ENCODE peak calls at places on chromosomes 11 and 22, in five cellular contexts. One of them, this sample, is unnamed.

GRCh38 chr11:115580927-115581680 is 76.9 kb upstream of the CADM1 start:
- DNase-seq in GM23338: no peak
- DNase-seq in prostate gland: no peak
- DNase-seq in CD8-positive, alpha-beta memory T cell: no peak
- DNase-seq in uterus: no peak
- DNase-seq in this sample: no peak

GRCh38 chr11:109696191-109696897 is 274.4 kb downstream of the C11orf87 start:
- DNase-seq in GM23338: no peak
- DNase-seq in prostate gland: no peak
- DNase-seq in CD8-positive, alpha-beta memory T cell: no peak
- DNase-seq in uterus: no peak
- DNase-seq in this sample: no peak

GRCh38 chr11:7609015-7609414 is 64.3 kb downstream of the CYB5R2 start:
- DNase-seq in GM23338: no peak
- DNase-seq in prostate gland: no peak
- DNase-seq in CD8-positive, alpha-beta memory T cell: no peak
- DNase-seq in uterus: no peak
- DNase-seq in this sample: no peak

GRCh38 chr22:50301581-50301991 is 5.9 kb downstream of the PLXNB2 start:
- DNase-seq in GM23338: no peak
- DNase-seq in prostate gland: no peak
- DNase-seq in CD8-positive, alpha-beta memory T cell: no peak
- DNase-seq in uterus: no peak
- DNase-seq in this sample: peak; percentile 4

GRCh38 chr22:20980938-20981722 is 967 bp upstream of the LZTR1 start:
- DNase-seq in GM23338: no peak
- DNase-seq in prostate gland: no peak
- DNase-seq in CD8-positive, alpha-beta memory T cell: no peak
- DNase-seq in uterus: no peak
- DNase-seq in this sample: no peak

GRCh38 chr11:86211619-86212018 is 32.9 kb upstream of the EED start:
- DNase-seq in GM23338: no peak
- DNase-seq in prostate gland: no peak
- DNase-seq in CD8-positive, alpha-beta memory T cell: no peak
- DNase-seq in uterus: no peak
- DNase-seq in this sample: no peak

GRCh38 chr11:108223449-108224149 is 732 bp downstream of the ATM start:
- DNase-seq in GM23338: no peak
- DNase-seq in prostate gland: no peak
- DNase-seq in CD8-positive, alpha-beta memory T cell: no peak
- DNase-seq in uterus: no peak
- DNase-seq in this sample: peak; percentile 79

GRCh38 chr11:111941963-111942362 is 4.8 kb downstream of the DIXDC1 start:
- DNase-seq in GM23338: no peak
- DNase-seq in prostate gland: no peak
- DNase-seq in CD8-positive, alpha-beta memory T cell: no peak
- DNase-seq in uterus: no peak
- DNase-seq in this sample: no peak

GRCh38 chr11:2207773-2208621 is 36.4 kb upstream of the TH start:
- DNase-seq in GM23338: no peak
- DNase-seq in prostate gland: no peak
- DNase-seq in CD8-positive, alpha-beta memory T cell: no peak
- DNase-seq in uterus: peak; percentile 7
- DNase-seq in this sample: no peak

GRCh38 chr22:29631725-29632124 is 28.3 kb downstream of the NF2 start:
- DNase-seq in GM23338: no peak
- DNase-seq in prostate gland: no peak
- DNase-seq in CD8-positive, alpha-beta memory T cell: no peak
- DNase-seq in uterus: no peak
- DNase-seq in this sample: no peak

GRCh38 chr22:19713650-19714319 is 518 bp upstream of the SEPTIN5 start:
- DNase-seq in GM23338: peak; percentile 60
- DNase-seq in prostate gland: no peak
- DNase-seq in CD8-positive, alpha-beta memory T cell: no peak
- DNase-seq in uterus: no peak
- DNase-seq in this sample: no peak

GRCh38 chr22:30513462-30513861 is 8.0 kb upstream of the SEC14L4 start:
- DNase-seq in GM23338: no peak
- DNase-seq in prostate gland: no peak
- DNase-seq in CD8-positive, alpha-beta memory T cell: no peak
- DNase-seq in uterus: no peak
- DNase-seq in this sample: no peak

GRCh38 chr22:45317551-45318167 is 7.9 kb downstream of the FAM118A start:
- DNase-seq in GM23338: peak; percentile 68
- DNase-seq in prostate gland: peak; percentile 87
- DNase-seq in CD8-positive, alpha-beta memory T cell: no peak
- DNase-seq in uterus: peak; percentile 47
- DNase-seq in this sample: peak; percentile 27

GRCh38 chr22:49433717-49434611 is 393.7 kb downstream of the BRD1 start:
- DNase-seq in GM23338: no peak
- DNase-seq in prostate gland: no peak
- DNase-seq in CD8-positive, alpha-beta memory T cell: no peak
- DNase-seq in uterus: no peak
- DNase-seq in this sample: no peak

GRCh38 chr22:46829140-46829891 is 66.9 kb downstream of the TBC1D22A start:
- DNase-seq in GM23338: no peak
- DNase-seq in prostate gland: no peak
- DNase-seq in CD8-positive, alpha-beta memory T cell: no peak
- DNase-seq in uterus: no peak
- DNase-seq in this sample: no peak

GRCh38 chr11:69526453-69526810 is 45.0 kb downstream of the LINC01488 start:
- DNase-seq in GM23338: no peak
- DNase-seq in prostate gland: no peak
- DNase-seq in CD8-positive, alpha-beta memory T cell: no peak
- DNase-seq in uterus: no peak
- DNase-seq in this sample: no peak

GRCh38 chr11:699753-700152 is 4.1 kb downstream of the TMEM80 start:
- DNase-seq in GM23338: no peak
- DNase-seq in prostate gland: no peak
- DNase-seq in CD8-positive, alpha-beta memory T cell: no peak
- DNase-seq in uterus: no peak
- DNase-seq in this sample: no peak

GRCh38 chr11:124916370-124916710 is 2.7 kb upstream of the HEPN1 start:
- DNase-seq in GM23338: no peak
- DNase-seq in prostate gland: no peak
- DNase-seq in CD8-positive, alpha-beta memory T cell: no peak
- DNase-seq in uterus: no peak
- DNase-seq in this sample: no peak

GRCh38 chr22:45224331-45224730 is 16.4 kb downstream of the KIAA0930 start:
- DNase-seq in GM23338: no peak
- DNase-seq in prostate gland: no peak
- DNase-seq in CD8-positive, alpha-beta memory T cell: no peak
- DNase-seq in uterus: no peak
- DNase-seq in this sample: no peak

GRCh38 chr11:126637800-126638175 is 282.3 kb downstream of the ST3GAL4 start:
- DNase-seq in GM23338: no peak
- DNase-seq in prostate gland: no peak
- DNase-seq in CD8-positive, alpha-beta memory T cell: no peak
- DNase-seq in uterus: no peak
- DNase-seq in this sample: no peak

GRCh38 chr11:115153135-115153534 is 351.1 kb downstream of the CADM1 start:
- DNase-seq in GM23338: no peak
- DNase-seq in prostate gland: no peak
- DNase-seq in CD8-positive, alpha-beta memory T cell: no peak
- DNase-seq in uterus: no peak
- DNase-seq in this sample: no peak

GRCh38 chr11:88103337-88104206 is 71.7 kb downstream of the RAB38 start:
- DNase-seq in GM23338: peak; percentile 97
- DNase-seq in prostate gland: no peak
- DNase-seq in CD8-positive, alpha-beta memory T cell: peak; percentile 1
- DNase-seq in uterus: no peak
- DNase-seq in this sample: peak; percentile 27

GRCh38 chr11:34644669-34645406 is 23.9 kb downstream of the EHF start:
- DNase-seq in GM23338: no peak
- DNase-seq in prostate gland: no peak
- DNase-seq in CD8-positive, alpha-beta memory T cell: no peak
- DNase-seq in uterus: no peak
- DNase-seq in this sample: no peak

GRCh38 chr11:126029805-126030204 is 32.9 kb downstream of the CDON start:
- DNase-seq in GM23338: no peak
- DNase-seq in prostate gland: no peak
- DNase-seq in CD8-positive, alpha-beta memory T cell: no peak
- DNase-seq in uterus: no peak
- DNase-seq in this sample: no peak

GRCh38 chr11:120121336-120121735 is 16.6 kb downstream of the TRIM29 start:
- DNase-seq in GM23338: no peak
- DNase-seq in prostate gland: no peak
- DNase-seq in CD8-positive, alpha-beta memory T cell: no peak
- DNase-seq in uterus: no peak
- DNase-seq in this sample: no peak

GRCh38 chr11:85170184-85170583 is 457.0 kb downstream of the DLG2 start:
- DNase-seq in GM23338: peak; percentile 17
- DNase-seq in prostate gland: no peak
- DNase-seq in CD8-positive, alpha-beta memory T cell: no peak
- DNase-seq in uterus: no peak
- DNase-seq in this sample: no peak

GRCh38 chr22:49934144-49934890 is 15.9 kb downstream of the CRELD2 start:
- DNase-seq in GM23338: no peak
- DNase-seq in prostate gland: peak; percentile 71
- DNase-seq in CD8-positive, alpha-beta memory T cell: peak; percentile 41
- DNase-seq in uterus: peak; percentile 53
- DNase-seq in this sample: no peak

GRCh38 chr22:38317237-38317994 is at the start of gene CSNK1E:
- DNase-seq in GM23338: peak; percentile 83
- DNase-seq in prostate gland: peak; percentile 76
- DNase-seq in CD8-positive, alpha-beta memory T cell: peak; percentile 69
- DNase-seq in uterus: peak; percentile 85
- DNase-seq in this sample: peak; percentile 85

GRCh38 chr11:69880041-69880802 is 61.0 kb upstream of the FGF3 start:
- DNase-seq in GM23338: no peak
- DNase-seq in prostate gland: no peak
- DNase-seq in CD8-positive, alpha-beta memory T cell: no peak
- DNase-seq in uterus: no peak
- DNase-seq in this sample: no peak

GRCh38 chr11:34599406-34599901 is 21.4 kb upstream of the EHF start:
- DNase-seq in GM23338: no peak
- DNase-seq in prostate gland: no peak
- DNase-seq in CD8-positive, alpha-beta memory T cell: no peak
- DNase-seq in uterus: no peak
- DNase-seq in this sample: no peak

GRCh38 chr11:94876645-94877445 is 96.5 kb downstream of the CWC15 start:
- DNase-seq in GM23338: no peak
- DNase-seq in prostate gland: peak; percentile 48
- DNase-seq in CD8-positive, alpha-beta memory T cell: no peak
- DNase-seq in uterus: peak; percentile 86
- DNase-seq in this sample: no peak

GRCh38 chr11:118163494-118163893 is 10.9 kb upstream of the SCN4B start:
- DNase-seq in GM23338: no peak
- DNase-seq in prostate gland: no peak
- DNase-seq in CD8-positive, alpha-beta memory T cell: no peak
- DNase-seq in uterus: no peak
- DNase-seq in this sample: no peak
- H3K27me3 ChIP-seq in GM23338: peaks cover 32% of the 10 kb centered on the region
- H3K27me3 ChIP-seq in prostate gland: no peaks in the 10 kb centered on the region
- H3K27me3 ChIP-seq in CD8-positive, alpha-beta memory T cell: peaks cover 16% of the 10 kb centered on the region
- H3K27me3 ChIP-seq in uterus: no peaks in the 10 kb centered on the region
- H3K27me3 ChIP-seq in this sample: no peaks in the 10 kb centered on the region

GRCh38 chr11:61697093-61697492 is 16.9 kb downstream of the DAGLA start:
- DNase-seq in GM23338: no peak
- DNase-seq in prostate gland: peak; percentile 32
- DNase-seq in CD8-positive, alpha-beta memory T cell: no peak
- DNase-seq in uterus: no peak
- DNase-seq in this sample: no peak

GRCh38 chr11:61694971-61695706 is 14.9 kb downstream of the DAGLA start:
- DNase-seq in GM23338: peak; percentile 75
- DNase-seq in prostate gland: peak; percentile 88
- DNase-seq in CD8-positive, alpha-beta memory T cell: no peak
- DNase-seq in uterus: peak; percentile 82
- DNase-seq in this sample: no peak

GRCh38 chr11:61697764-61698163 is 17.6 kb downstream of the DAGLA start:
- DNase-seq in GM23338: no peak
- DNase-seq in prostate gland: no peak
- DNase-seq in CD8-positive, alpha-beta memory T cell: no peak
- DNase-seq in uterus: no peak
- DNase-seq in this sample: no peak

GRCh38 chr11:61695917-61696316 is 15.7 kb downstream of the DAGLA start:
- DNase-seq in GM23338: peak; percentile 68
- DNase-seq in prostate gland: peak; percentile 83
- DNase-seq in CD8-positive, alpha-beta memory T cell: peak; percentile 90
- DNase-seq in uterus: peak; percentile 84
- DNase-seq in this sample: peak; percentile 87

DNA sequence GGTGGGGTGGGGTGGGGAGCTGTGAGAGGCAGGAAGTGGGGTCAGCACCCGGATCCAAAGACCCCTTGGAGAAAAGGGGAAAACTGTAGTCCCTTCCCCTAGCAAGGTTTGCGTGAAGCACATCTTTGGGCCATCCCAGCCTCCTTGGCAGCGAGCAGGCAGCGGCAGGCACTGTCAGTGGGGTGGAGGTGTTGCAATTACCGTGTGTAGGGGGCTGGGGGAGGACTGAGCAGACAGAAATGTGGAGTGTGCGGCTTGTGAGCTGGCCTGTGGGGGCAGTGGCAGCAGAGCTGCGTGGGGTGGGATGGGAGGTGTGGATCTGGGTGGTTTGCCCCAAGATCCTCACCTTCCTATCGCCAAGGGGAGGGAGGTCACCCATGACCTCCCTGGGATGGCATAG is 16.4 kb downstream of the DAGLA start:
- DNase-seq in GM23338: no peak
- DNase-seq in prostate gland: no peak
- DNase-seq in CD8-positive, alpha-beta memory T cell: no peak
- DNase-seq in uterus: peak; percentile 59
- DNase-seq in this sample: no peak
- H3K27ac ChIP-seq in GM23338: no peak overlapping the region
- H3K27ac ChIP-seq in prostate gland: peak overlapping the region; percentile 98
- H3K27ac ChIP-seq in CD8-positive, alpha-beta memory T cell: no peak overlapping the region
- H3K27ac ChIP-seq in uterus: peak overlapping the region; percentile 89
- H3K27ac ChIP-seq in this sample: peak overlapping the region; percentile 71

GRCh38 chr22:35128637-35129036 is 62.7 kb downstream of the ISX start:
- DNase-seq in GM23338: no peak
- DNase-seq in prostate gland: no peak
- DNase-seq in CD8-positive, alpha-beta memory T cell: no peak
- DNase-seq in uterus: no peak
- DNase-seq in this sample: no peak

GRCh38 chr22:35132568-35132967 is 66.6 kb downstream of the ISX start:
- DNase-seq in GM23338: no peak
- DNase-seq in prostate gland: no peak
- DNase-seq in CD8-positive, alpha-beta memory T cell: no peak
- DNase-seq in uterus: no peak
- DNase-seq in this sample: no peak

GRCh38 chr22:35134637-35135036 is 68.7 kb downstream of the ISX start:
- DNase-seq in GM23338: no peak
- DNase-seq in prostate gland: no peak
- DNase-seq in CD8-positive, alpha-beta memory T cell: no peak
- DNase-seq in uterus: no peak
- DNase-seq in this sample: no peak

GRCh38 chr22:35133702-35134395 is 67.9 kb downstream of the ISX start:
- DNase-seq in GM23338: no peak
- DNase-seq in prostate gland: no peak
- DNase-seq in CD8-positive, alpha-beta memory T cell: no peak
- DNase-seq in uterus: no peak
- DNase-seq in this sample: no peak

GRCh38 chr22:35131423-35132050 is 65.6 kb downstream of the ISX start:
- DNase-seq in GM23338: no peak
- DNase-seq in prostate gland: no peak
- DNase-seq in CD8-positive, alpha-beta memory T cell: no peak
- DNase-seq in uterus: no peak
- DNase-seq in this sample: no peak
- H3K27me3 ChIP-seq in GM23338: no peaks in the 10 kb centered on the region
- H3K27me3 ChIP-seq in prostate gland: no peaks in the 10 kb centered on the region
- H3K27me3 ChIP-seq in CD8-positive, alpha-beta memory T cell: peaks cover 4% of the 10 kb centered on the region
- H3K27me3 ChIP-seq in uterus: no peaks in the 10 kb centered on the region
- H3K27me3 ChIP-seq in this sample: no peaks in the 10 kb centered on the region

GRCh38 chr22:18065256-18065655 is 12.5 kb upstream of the PEX26 start:
- DNase-seq in GM23338: peak; percentile 43
- DNase-seq in prostate gland: no peak
- DNase-seq in CD8-positive, alpha-beta memory T cell: no peak
- DNase-seq in uterus: no peak
- DNase-seq in this sample: no peak
- H3K27ac ChIP-seq in GM23338: no peak overlapping the region
- H3K27ac ChIP-seq in prostate gland: no peak overlapping the region
- H3K27ac ChIP-seq in CD8-positive, alpha-beta memory T cell: no peak overlapping the region
- H3K27ac ChIP-seq in uterus: peak overlapping the region; percentile 99
- H3K27ac ChIP-seq in this sample: no peak overlapping the region

This sample was measured in naive thymus-derived CD4-positive, alpha-beta T cell.